ENCODE peak calls at places on chromosome 14, in nine cellular contexts. M is AG04450, Y is IMR-90, Q is neural progenitor cell, S is Calu3, T is heart left ventricle, F is fibroblast of pulmonary artery, U is esophagus squamous epithelium, E is OCI-LY7. R is an unnamed sample.

GRCh38 chr14:77902806-77903205 is 102.9 kb downstream of the ADCK1 start:
- DNase-seq in F (no peak), T (no peak), S (no peak), Q (no peak), E (no peak), U (no peak), M (no peak), Y (no peak), R (no peak)

GRCh38 chr14:79502751-79503148 is 708.6 kb downstream of the DIO2 start:
- DNase-seq in M (no peak), Y (peak), Q (no peak), F (no peak), U (no peak), T (no peak), S (no peak), E (no peak), R (no peak)

GRCh38 chr14:92610849-92611271 is 97.3 kb downstream of the RIN3 start:
- DNase-seq in E (no peak), M (no peak), F (no peak), Q (no peak), Y (no peak), S (no peak), T (no peak), U (no peak), R (no peak)

GRCh38 chr14:52244328-52244727 is 23.2 kb upstream of the PTGDR start:
- DNase-seq in E (no peak), F (no peak), M (no peak), U (no peak), Y (no peak), S (no peak), Q (no peak), T (no peak), R (no peak)

GRCh38 chr14:38959021-38959420 is 144.0 kb downstream of the SEC23A start:
- DNase-seq in U (no peak), E (no peak), M (no peak), Q (no peak), Y (no peak), F (no peak), T (no peak), S (no peak), R (no peak)

GRCh38 chr14:77126461-77126990 is 15.1 kb downstream of the ZDHHC22 start:
- DNase-seq in Q (no peak), E (no peak), Y (no peak), S (no peak), U (no peak), F (no peak), M (no peak), T (no peak), R (no peak)

GRCh38 chr14:98292191-98292590 is 979.8 kb downstream of the BCL11B start:
- DNase-seq in F (no peak), S (no peak), U (no peak), Q (no peak), T (no peak), Y (no peak), M (no peak), E (no peak), R (no peak)

GRCh38 chr14:53180272-53181221 is 27.4 kb upstream of the DDHD1 start:
- DNase-seq in Y (peak), T (no peak), M (no peak), S (no peak), U (no peak), F (peak), E (peak), Q (peak), R (no peak)

GRCh38 chr14:81388236-81388801 is 11.8 kb downstream of the STON2 start:
- DNase-seq in U (no peak), M (no peak), T (no peak), E (no peak), Q (peak), F (no peak), Y (no peak), S (no peak), R (no peak)

GRCh38 chr14:79404874-79405273 is 806.4 kb downstream of the DIO2 start:
- DNase-seq in Q (no peak), Y (peak), U (no peak), T (no peak), M (no peak), F (no peak), S (no peak), E (no peak), R (no peak)

GRCh38 chr14:91167380-91167770 is 53.5 kb downstream of the DGLUCY start:
- DNase-seq in M (no peak), Y (no peak), E (no peak), T (no peak), F (no peak), S (no peak), U (no peak), Q (no peak), R (no peak)

GRCh38 chr14:61470261-61470953 is 149.0 kb downstream of the PRKCH start:
- DNase-seq in F (peak), Y (peak), S (no peak), Q (peak), T (no peak), E (no peak), M (peak), U (no peak), R (no peak)

GRCh38 chr14:105377555-105378182 is 20.7 kb upstream of the TEX22 start:
- DNase-seq in S (no peak), T (peak), F (no peak), Y (no peak), E (no peak), Q (no peak), U (no peak), M (no peak), R (no peak)

GRCh38 chr14:105378199-105378598 is 20.1 kb upstream of the TEX22 start:
- DNase-seq in Q (no peak), U (no peak), Y (no peak), M (no peak), S (no peak), E (no peak), T (no peak), F (no peak), R (no peak)

GRCh38 chr14:105378873-105379685 is 19.3 kb upstream of the TEX22 start:
- DNase-seq in E (no peak), Q (no peak), U (no peak), Y (no peak), T (no peak), M (no peak), S (no peak), F (no peak), R (no peak)

GRCh38 chr14:105375635-105376057 is 22.7 kb upstream of the TEX22 start:
- DNase-seq in S (no peak), T (no peak), F (peak), E (peak), U (no peak), Q (no peak), M (no peak), Y (peak), R (peak)

DNA sequence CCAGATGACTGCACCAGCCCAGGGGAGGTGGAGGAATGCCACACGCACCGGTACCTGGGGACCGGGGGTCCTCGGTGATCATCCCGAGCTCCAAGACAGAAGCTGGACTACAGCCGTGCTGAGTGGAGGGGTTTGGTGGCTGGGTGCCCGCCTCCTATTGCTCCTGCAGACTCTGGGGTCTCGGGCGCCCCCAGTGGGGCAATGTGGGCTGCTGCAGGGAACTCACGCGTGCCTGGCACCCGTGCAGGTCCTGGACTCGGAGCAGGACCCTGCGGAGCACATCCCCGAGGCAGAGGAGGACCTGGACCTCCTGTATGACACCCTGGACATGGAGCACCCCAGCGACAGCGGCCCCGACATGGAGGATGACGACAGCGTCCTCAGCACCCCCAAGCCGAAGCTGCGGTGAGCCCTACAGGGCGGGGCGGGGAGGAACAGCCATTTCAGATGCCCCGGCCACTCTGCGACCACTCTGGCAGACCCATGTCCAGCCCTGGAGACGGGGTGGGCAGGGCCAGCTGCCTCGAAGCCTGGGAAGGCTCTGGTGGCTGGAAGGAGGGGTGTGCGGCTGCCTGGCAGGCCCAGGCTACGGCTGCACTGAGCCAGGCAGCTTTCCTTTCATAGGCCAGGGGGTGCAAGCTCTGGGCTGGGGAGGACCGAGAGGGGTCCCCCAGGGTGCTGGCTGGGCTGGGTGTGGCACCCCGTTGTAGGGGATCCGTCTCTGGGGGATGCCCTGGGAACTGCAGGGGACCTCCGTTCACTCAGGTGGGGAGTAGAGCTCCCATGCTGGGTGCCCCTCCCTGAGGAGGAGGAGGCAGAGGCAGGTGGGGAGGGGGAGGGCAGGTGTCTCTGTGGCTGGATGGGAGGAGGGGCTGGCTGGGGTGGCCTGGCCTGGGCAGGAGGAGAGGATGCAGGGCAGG is 21.6 kb upstream of the TEX22 start:
- DNase-seq in F (no peak), T (peak), Y (no peak), U (no peak), E (peak), Q (no peak), M (no peak), S (no peak), R (no peak)
- TF ChIP-seq CTCF in F (no peak), T (no peak), Y (no peak), U (no peak), E (peak), Q (peak), M (no peak), S (no peak), R (no peak)

GRCh38 chr14:99415496-99416281 is 65.0 kb downstream of the SETD3 start:
- DNase-seq in Q (peak), T (no peak), F (peak), E (peak), S (peak), M (peak), U (no peak), Y (peak), R (no peak)
- TF ChIP-seq CTCF in Q (peak), T (peak), F (peak), E (peak), S (peak), M (peak), U (no peak), Y (peak), R (peak)

DNA sequence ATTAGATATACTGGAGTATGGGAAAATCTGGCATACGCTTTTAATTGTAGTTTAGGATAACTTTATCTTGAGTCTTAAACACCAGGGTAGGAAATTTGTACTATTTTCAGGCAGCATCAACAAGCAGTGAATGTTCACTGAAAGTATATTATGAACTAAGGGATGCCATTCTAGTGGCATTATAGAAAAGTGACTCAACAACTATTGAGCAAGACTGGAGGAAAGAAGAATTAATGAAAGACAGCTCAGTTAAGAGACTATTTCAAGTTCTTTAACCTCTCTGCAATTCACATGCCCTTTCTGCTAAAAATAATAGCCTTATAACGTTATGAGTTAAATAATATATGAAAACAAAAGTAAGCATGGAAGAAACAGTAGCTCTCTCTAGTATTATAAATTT is 343.1 kb downstream of the FSCB start:
- DNase-seq in F (peak), M (no peak), T (no peak), Y (no peak), S (no peak), U (no peak), Q (no peak), E (no peak), R (no peak)
- TF ChIP-seq CTCF in F (no peak), M (no peak), T (no peak), Y (no peak), S (no peak), U (no peak), Q (no peak), E (no peak), R (no peak)

DNA sequence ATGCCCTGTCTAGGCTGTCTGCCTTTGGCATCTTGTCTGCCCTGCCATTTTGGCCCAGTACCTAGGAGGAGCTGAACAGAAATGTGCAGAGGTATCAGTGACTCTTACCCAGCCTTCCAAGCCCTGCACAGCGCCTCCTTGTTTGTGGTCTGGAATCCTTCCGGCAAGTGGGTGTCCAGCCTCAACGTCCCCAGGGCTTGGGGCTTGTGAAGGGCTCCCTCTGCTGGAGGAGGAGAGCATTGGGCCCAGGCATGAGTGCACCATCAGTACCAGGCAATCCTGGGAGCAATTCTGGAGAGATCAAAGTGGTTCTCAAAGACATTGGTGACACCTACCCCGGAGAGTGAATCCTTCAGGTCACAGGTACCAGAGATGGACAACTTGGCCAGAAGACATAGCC is 2.4 kb upstream of the TCL1B start:
- DNase-seq in M (no peak), U (no peak), S (peak), T (no peak), Q (peak), E (peak), Y (no peak), F (no peak), R (no peak)
- TF ChIP-seq CTCF in M (peak), U (peak), S (peak), T (peak), Q (peak), E (peak), Y (peak), F (peak), R (peak)

GRCh38 chr14:68719634-68720384 is 73.1 kb downstream of the ZFP36L1 start:
- DNase-seq in U (no peak), Q (no peak), T (no peak), Y (no peak), E (no peak), M (no peak), S (no peak), F (no peak), R (no peak)

GRCh38 chr14:68716698-68717097 is 76.2 kb downstream of the ZFP36L1 start:
- DNase-seq in Y (no peak), U (no peak), T (no peak), F (no peak), M (no peak), E (no peak), Q (no peak), S (no peak), R (no peak)

GRCh38 chr14:68715032-68715924 is 77.6 kb downstream of the ZFP36L1 start:
- DNase-seq in U (no peak), F (peak), Q (no peak), T (no peak), S (no peak), M (no peak), Y (peak), E (no peak), R (peak)

GRCh38 chr14:68722186-68722585 is 70.7 kb downstream of the ZFP36L1 start:
- DNase-seq in S (no peak), F (no peak), E (no peak), T (no peak), Q (no peak), U (no peak), M (no peak), Y (no peak), R (no peak)

DNA sequence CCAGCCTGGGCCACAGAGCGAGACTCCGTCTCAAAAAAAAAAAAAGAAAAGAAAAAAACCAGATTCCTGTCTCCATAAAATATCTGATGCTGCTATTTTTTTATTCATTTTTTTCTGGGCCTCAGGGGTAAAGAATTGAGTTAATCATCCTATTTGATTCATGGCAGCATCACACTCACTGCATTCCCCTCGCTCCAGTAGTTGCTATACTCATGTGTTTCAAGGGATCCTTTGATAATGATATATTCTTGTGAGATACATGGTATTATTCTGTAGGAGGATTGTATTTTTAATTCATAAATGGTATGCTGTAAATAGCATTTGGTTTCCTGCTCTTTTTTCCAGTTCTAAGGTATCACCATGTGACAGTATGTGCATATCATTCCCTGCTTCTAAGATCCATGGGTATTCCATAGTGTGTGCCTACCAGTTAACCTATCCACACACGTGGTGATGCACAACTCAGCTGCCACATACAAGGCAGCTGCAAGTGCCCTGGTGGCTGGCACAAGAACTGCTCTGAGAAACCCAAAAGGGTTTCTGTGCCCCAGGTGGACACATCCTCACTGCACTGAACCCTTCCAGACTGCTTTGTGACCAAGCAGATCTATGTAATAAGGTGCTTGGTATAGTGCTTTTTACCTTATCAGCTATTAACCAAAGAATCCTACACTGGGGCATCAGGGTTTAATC is 74.7 kb downstream of the ZFP36L1 start:
- DNase-seq in E (peak), Y (no peak), U (no peak), S (peak), M (no peak), F (no peak), Q (no peak), T (no peak), R (no peak)
- TF ChIP-seq CTCF in E (peak), Y (peak), U (no peak), S (peak), M (peak), F (peak), Q (peak), T (no peak), R (peak)

GRCh38 chr14:36069535-36069900 is 107.0 kb downstream of the PTCSC3 start:
- DNase-seq in Y (peak), Q (peak), M (no peak), E (peak), S (peak), F (peak), T (no peak), U (no peak), R (no peak)
- TF ChIP-seq CTCF in Y (peak), Q (peak), M (peak), E (peak), S (peak), F (peak), T (peak), U (no peak), R (peak)

GRCh38 chr14:20797159-20797558 is 5.5 kb downstream of the RNASE1 start:
- DNase-seq in M (no peak), E (no peak), S (no peak), T (no peak), Q (no peak), Y (no peak), F (no peak), U (no peak), R (no peak)
- TF ChIP-seq CTCF in M (no peak), E (no peak), S (no peak), T (no peak), Q (no peak), Y (no peak), F (no peak), U (no peak), R (no peak)

GRCh38 chr14:72292689-72293024 is 360.4 kb downstream of the RGS6 start:
- DNase-seq in F (no peak), E (no peak), Q (no peak), M (no peak), T (no peak), U (no peak), Y (no peak), S (no peak), R (no peak)
- TF ChIP-seq CTCF in F (no peak), E (peak), Q (no peak), M (no peak), T (no peak), U (no peak), Y (no peak), S (no peak), R (peak)

GRCh38 chr14:102043251-102044025 is 43.4 kb downstream of the HSP90AA1 start:
- DNase-seq in F (no peak), T (no peak), U (no peak), M (no peak), Q (no peak), S (no peak), E (no peak), Y (no peak), R (no peak)
- TF ChIP-seq CTCF in F (no peak), T (peak), U (no peak), M (no peak), Q (no peak), S (no peak), E (no peak), Y (no peak), R (no peak)

R was measured in CD14-positive monocyte.